ENCODE peak calls at places on chromosomes 6 and 20, in seven cellular contexts. G is neural progenitor cell, J is GM12865, P is left ventricle myocardium inferior, Z is lung, U is psoas muscle, N is AG10803. B is an unnamed sample.

GRCh38 chr6:116047173-116047933 is 13.3 kb downstream of the FRK start:
- DNase-seq in U (no peak), N (peak; percentile 6), P (no peak), J (peak; percentile 27), Z (no peak), G (no peak), B (peak; percentile 24)

GRCh38 chr6:35052694-35053565 is 88.2 kb downstream of the TCP11 start:
- DNase-seq in G (peak; percentile 70), P (peak; percentile 49), U (peak; percentile 37), J (no peak), N (peak; percentile 20), Z (no peak), B (peak; percentile 78)

GRCh38 chr6:151067684-151068596 is 171.8 kb upstream of the AKAP12 start:
- DNase-seq in N (peak; percentile 97), P (peak; percentile 69), G (no peak), Z (peak; percentile 41), J (no peak), U (peak; percentile 55), B (peak; percentile 98)

GRCh38 chr6:33583591-33584155 is 3.6 kb upstream of the BAK1 start:
- DNase-seq in G (peak; percentile 46), P (no peak), N (no peak), J (no peak), U (no peak), Z (no peak), B (peak; percentile 39)

GRCh38 chr20:3223937-3224680 is 14.8 kb downstream of the ITPA start:
- DNase-seq in U (no peak), J (no peak), G (no peak), Z (no peak), N (no peak), P (no peak), B (no peak)

GRCh38 chr6:36154286-36154685 is 24.0 kb downstream of the MAPK13 start:
- DNase-seq in Z (no peak), U (no peak), G (no peak), J (no peak), N (no peak), P (no peak), B (no peak)

GRCh38 chr20:23114448-23114847 is 28.3 kb upstream of the CD93 start:
- DNase-seq in P (no peak), N (no peak), G (no peak), U (no peak), J (no peak), Z (no peak), B (no peak)

GRCh38 chr20:47950557-47951283 is 165.4 kb upstream of the SULF2 start:
- DNase-seq in Z (no peak), N (no peak), U (no peak), P (no peak), G (no peak), J (no peak), B (no peak)

GRCh38 chr6:36368921-36369880 is 18.3 kb downstream of the ETV7 start:
- DNase-seq in P (no peak), J (no peak), N (peak; percentile 99), Z (peak; percentile 49), U (no peak), G (no peak), B (peak; percentile 86)

GRCh38 chr20:10315138-10315537 is 96.5 kb downstream of the SNAP25 start:
- DNase-seq in U (no peak), P (no peak), N (no peak), Z (no peak), G (peak; percentile 11), J (no peak), B (no peak)

DNA sequence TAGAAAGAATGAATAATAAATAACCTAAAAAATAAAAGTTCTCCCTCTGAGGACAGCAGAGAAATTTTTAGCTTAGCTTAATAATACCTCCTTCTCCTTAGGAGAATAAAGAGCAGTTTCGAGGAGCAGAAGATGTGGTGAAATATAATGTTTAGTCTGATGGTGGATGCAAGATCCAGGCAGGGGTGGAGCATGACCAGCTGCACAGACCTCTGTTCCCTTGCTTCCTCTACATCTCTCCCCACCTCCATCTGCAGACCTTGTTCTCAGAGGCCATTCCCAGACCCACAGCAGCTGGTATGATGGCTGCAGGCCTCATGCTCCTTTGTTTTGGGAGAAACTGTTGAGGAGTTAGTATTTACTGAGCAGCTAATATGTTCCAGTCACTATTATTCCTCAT is 1.5 kb downstream of the BTN3A2 start:
- DNase-seq in G (no peak), U (no peak), P (no peak), Z (no peak), N (no peak), J (peak; percentile 34), B (peak; percentile 42)
- H3K4me3 ChIP-seq in G (no peak overlapping the region), U (peak overlapping the region; percentile 79), P (peak overlapping the region; percentile 73), Z (no peak overlapping the region), N (no peak overlapping the region), J (peak overlapping the region; percentile 83), B (no peak overlapping the region)

GRCh38 chr6:108799356-108799720 is 48.9 kb upstream of the ARMC2 start:
- DNase-seq in J (no peak), Z (no peak), N (no peak), U (no peak), P (no peak), G (no peak), B (no peak)

GRCh38 chr6:108797951-108798671 is 50.1 kb upstream of the ARMC2 start:
- DNase-seq in G (no peak), J (no peak), N (no peak), Z (no peak), U (no peak), P (no peak), B (no peak)

GRCh38 chr6:108800510-108800909 is 47.7 kb upstream of the ARMC2 start:
- DNase-seq in Z (no peak), J (no peak), U (no peak), G (no peak), N (peak; percentile 49), P (no peak), B (no peak)

GRCh38 chr6:108799791-108800190 is 48.4 kb upstream of the ARMC2 start:
- DNase-seq in G (no peak), P (no peak), N (no peak), Z (no peak), U (no peak), J (no peak), B (no peak)

GRCh38 chr6:108798672-108799355 is 49.4 kb upstream of the ARMC2 start:
- DNase-seq in U (peak; percentile 24), N (no peak), P (peak; percentile 35), Z (no peak), G (peak; percentile 30), J (no peak), B (peak; percentile 9)
- H3K4me3 ChIP-seq in U (no peak overlapping the region), N (no peak overlapping the region), P (no peak overlapping the region), Z (no peak overlapping the region), G (no peak overlapping the region), J (no peak overlapping the region), B (no peak overlapping the region)

GRCh38 chr6:42104807-42105713 is 37.4 kb downstream of the C6orf132 start:
- DNase-seq in Z (no peak), G (no peak), P (no peak), N (no peak), J (no peak), U (no peak), B (no peak)

GRCh38 chr6:42103753-42104094 is 38.7 kb downstream of the C6orf132 start:
- DNase-seq in U (no peak), N (no peak), Z (no peak), J (no peak), G (no peak), P (no peak), B (no peak)

GRCh38 chr6:42103218-42103617 is 39.2 kb downstream of the C6orf132 start:
- DNase-seq in N (no peak), P (no peak), G (no peak), U (no peak), J (no peak), Z (no peak), B (no peak)

GRCh38 chr6:42105714-42106662 is 36.4 kb downstream of the C6orf132 start:
- DNase-seq in P (no peak), U (no peak), G (no peak), J (no peak), N (no peak), Z (no peak), B (no peak)

GRCh38 chr6:42104095-42104806 is 38.2 kb downstream of the C6orf132 start:
- DNase-seq in N (peak; percentile 37), G (peak; percentile 87), P (peak; percentile 75), Z (peak; percentile 88), U (peak; percentile 76), J (peak; percentile 79), B (peak; percentile 82)
- H3K4me3 ChIP-seq in N (no peak overlapping the region), G (peak overlapping the region; percentile 59), P (peak overlapping the region; percentile 67), Z (peak overlapping the region; percentile 3), U (peak overlapping the region; percentile 61), J (peak overlapping the region; percentile 53), B (peak overlapping the region; percentile 52)

GRCh38 chr6:52595000-52595795 is 18.3 kb upstream of the TRAM2 start:
- DNase-seq in J (peak; percentile 73), Z (peak; percentile 41), P (peak; percentile 34), N (peak; percentile 82), U (peak; percentile 34), G (peak; percentile 64), B (peak; percentile 97)

GRCh38 chr6:52597738-52598122 is 20.9 kb upstream of the TRAM2 start:
- DNase-seq in P (no peak), G (no peak), U (no peak), Z (no peak), J (no peak), N (no peak), B (no peak)

GRCh38 chr6:52595796-52596130 is 18.9 kb upstream of the TRAM2 start:
- DNase-seq in J (peak; percentile 69), Z (no peak), U (no peak), N (no peak), P (no peak), G (no peak), B (no peak)

GRCh38 chr6:52598123-52598823 is 21.4 kb upstream of the TRAM2 start:
- DNase-seq in Z (peak; percentile 48), J (peak; percentile 81), U (peak; percentile 62), G (peak; percentile 87), P (peak; percentile 36), N (peak; percentile 81), B (peak; percentile 80)

DNA sequence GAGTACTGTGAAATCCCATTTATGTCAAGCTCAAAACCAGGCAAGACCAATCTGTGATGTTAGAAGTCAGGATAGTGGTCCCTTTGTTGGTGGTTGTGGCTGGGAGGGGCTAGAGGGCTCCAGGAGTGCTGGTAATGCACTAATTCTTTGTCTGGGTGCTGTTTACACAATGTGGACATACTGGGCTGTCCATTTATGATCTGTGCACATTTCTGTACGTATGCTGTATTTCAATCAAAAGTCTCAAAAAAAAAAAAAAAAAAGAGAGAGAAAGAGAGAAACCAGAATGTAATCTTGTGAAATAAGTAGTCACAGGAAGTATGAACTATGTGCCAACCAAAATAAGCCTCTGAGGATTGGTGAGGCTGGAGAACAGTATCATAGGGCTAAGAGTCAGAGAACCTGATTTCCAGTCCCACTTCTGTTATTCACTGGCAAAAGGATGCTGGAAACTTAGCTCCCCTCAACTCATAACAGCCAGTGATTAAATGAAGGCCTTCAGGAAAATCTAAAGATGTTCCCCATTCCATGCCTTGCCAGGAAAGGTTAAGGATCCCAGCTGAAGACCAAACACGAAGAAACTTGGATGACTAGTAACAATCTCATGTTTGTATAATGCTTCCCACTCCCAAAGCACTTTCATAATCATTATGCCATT is 19.6 kb upstream of the TRAM2 start:
- DNase-seq in G (no peak), P (no peak), J (no peak), U (no peak), Z (no peak), N (peak; percentile 82), B (peak; percentile 89)
- H3K4me3 ChIP-seq in G (no peak overlapping the region), P (no peak overlapping the region), J (no peak overlapping the region), U (no peak overlapping the region), Z (no peak overlapping the region), N (no peak overlapping the region), B (no peak overlapping the region)

GRCh38 chr6:27962506-27962905 is 5.5 kb downstream of the OR2B6 start:
- DNase-seq in U (no peak), N (no peak), J (no peak), G (no peak), P (no peak), Z (no peak), B (no peak)
- H3K4me3 ChIP-seq in U (no peak overlapping the region), N (no peak overlapping the region), J (no peak overlapping the region), G (no peak overlapping the region), P (no peak overlapping the region), Z (no peak overlapping the region), B (no peak overlapping the region)

B was measured in choroid plexus epithelial cell.